ENCODE peak calls at places on chromosome 13, in seven cellular contexts. T is HuH-7; O is activated CD4-positive, alpha-beta T cell treated with anti-CD3 and anti-CD28 coated beads, Interleukin-2, amount 10 ng/mL, durations not matched to agents 24 days and 14 days; K is GM23248; Q is mucosa of gallbladder; U is nephron progenitor cell; W is NT2/D1. H is an unnamed sample.

GRCh38 chr13:98447881-98448641 is 128.8 kb downstream of the STK24 start:
- DNase-seq in T (peak), O (no peak), K (peak), Q (no peak), U (peak), W (peak), H (no peak)

GRCh38 chr13:30255696-30256095 is 51.7 kb downstream of the KATNAL1 start:
- DNase-seq in T (no peak), O (no peak), K (peak), Q (no peak), U (no peak), W (no peak), H (no peak)

GRCh38 chr13:79423801-79424642 is 18.0 kb upstream of the RBM26 start:
- DNase-seq in T (peak), O (no peak), K (peak), Q (no peak), U (no peak), W (no peak), H (no peak)

GRCh38 chr13:28750187-28751045 is 31.6 kb upstream of the SLC46A3 start:
- DNase-seq in T (no peak), O (no peak), K (peak), Q (no peak), U (no peak), W (no peak), H (no peak)

GRCh38 chr13:40383132-40383531 is 283.3 kb downstream of the FOXO1 start:
- DNase-seq in T (no peak), O (no peak), K (no peak), Q (no peak), U (no peak), W (no peak), H (no peak)

GRCh38 chr13:51004111-51004865 is 94.7 kb downstream of the RNASEH2B start:
- DNase-seq in T (no peak), O (no peak), K (no peak), Q (no peak), U (no peak), W (no peak), H (no peak)

GRCh38 chr13:40520916-40521315 is 145.5 kb downstream of the FOXO1 start:
- DNase-seq in T (no peak), O (no peak), K (no peak), Q (no peak), U (no peak), W (no peak), H (no peak)

GRCh38 chr13:113166681-113167080 is 8.2 kb downstream of the PROZ start:
- DNase-seq in T (no peak), O (no peak), K (no peak), Q (no peak), U (no peak), W (no peak), H (no peak)

GRCh38 chr13:43664700-43665191 is 122.0 kb downstream of the ENOX1 start:
- DNase-seq in T (no peak), O (peak), K (peak), Q (peak), U (peak), W (no peak), H (peak)

GRCh38 chr13:27533155-27533643 is 82.8 kb upstream of the MTIF3 start:
- DNase-seq in T (peak), O (peak), K (peak), Q (peak), U (peak), W (peak), H (peak)